ENCODE peak calls at places on chromosomes 1 and 21, in eight cellular contexts. M is IMR-90; B is activated CD4-positive, alpha-beta T cell treated with anti-CD3 and anti-CD28 coated beads for 24 hours; X is BJ; J is CD4-positive, CD25-positive, alpha-beta regulatory T cell; Y is Calu3; S is neural progenitor cell; P is COR-L47. C is an unnamed sample.

GRCh38 chr1:113859478-113860175 is 11.9 kb downstream of the PTPN22 start:
- DNase-seq in M (no peak), B (no peak), X (no peak), J (no peak), Y (no peak), S (no peak), P (no peak), C (no peak)

GRCh38 chr1:67211589-67212563 is 45.6 kb downstream of the IL23R start:
- DNase-seq in M (peak), B (peak), X (no peak), J (peak), Y (peak), S (peak), P (peak), C (no peak)

GRCh38 chr1:26169669-26170471 is at the start of gene ZNF593:
- DNase-seq in M (peak), B (peak), X (peak), J (peak), Y (peak), S (peak), P (peak), C (peak)

GRCh38 chr1:114153621-114154145 is at the start of gene SYT6:
- DNase-seq in M (no peak), B (no peak), X (no peak), J (no peak), Y (no peak), S (peak), P (peak), C (no peak)

GRCh38 chr1:84997667-84998600 is 1.0 kb upstream of the MCOLN2 start:
- DNase-seq in M (peak), B (no peak), X (no peak), J (no peak), Y (no peak), S (peak), P (no peak), C (peak)

GRCh38 chr1:53482441-53483153 is 23.4 kb downstream of the DMRTB1 start:
- DNase-seq in M (no peak), B (no peak), X (no peak), J (no peak), Y (no peak), S (no peak), P (no peak), C (no peak)

GRCh38 chr1:212305342-212305741 is 20.1 kb downstream of the PPP2R5A start:
- DNase-seq in M (no peak), B (no peak), X (no peak), J (no peak), Y (no peak), S (no peak), P (no peak), C (no peak)

GRCh38 chr1:200903793-200904192 is 9.1 kb downstream of the INAVA start:
- DNase-seq in M (no peak), B (no peak), X (no peak), J (no peak), Y (no peak), S (no peak), P (no peak), C (no peak)

GRCh38 chr1:111227875-111228747 is 598 bp downstream of the CHI3L2 start:
- DNase-seq in M (peak), B (no peak), X (peak), J (no peak), Y (peak), S (no peak), P (no peak), C (no peak)

GRCh38 chr1:47175227-47175934 is 14.5 kb downstream of the PDZK1IP1 start:
- DNase-seq in M (peak), B (peak), X (no peak), J (peak), Y (peak), S (peak), P (no peak), C (peak)

GRCh38 chr1:5967351-5968160 is 24.7 kb downstream of the NPHP4 start:
- DNase-seq in M (no peak), B (no peak), X (no peak), J (no peak), Y (no peak), S (no peak), P (no peak), C (no peak)

GRCh38 chr1:85295006-85295431 is 18.6 kb upstream of the BCL10 start:
- DNase-seq in M (peak), B (no peak), X (no peak), J (no peak), Y (no peak), S (no peak), P (no peak), C (no peak)

GRCh38 chr1:147622731-147623130 is 47.6 kb downstream of the ACP6 start:
- DNase-seq in M (peak), B (no peak), X (no peak), J (no peak), Y (no peak), S (no peak), P (no peak), C (no peak)

GRCh38 chr1:217315346-217315745 is 315.5 kb downstream of the GPATCH2 start:
- DNase-seq in M (peak), B (no peak), X (no peak), J (no peak), Y (no peak), S (no peak), P (no peak), C (no peak)

GRCh38 chr1:113684153-113684541 is 75.1 kb downstream of the PHTF1 start:
- DNase-seq in M (peak), B (no peak), X (peak), J (no peak), Y (no peak), S (no peak), P (no peak), C (no peak)

GRCh38 chr1:238176441-238176840 is 285.7 kb upstream of the ZP4 start:
- DNase-seq in M (no peak), B (no peak), X (no peak), J (no peak), Y (no peak), S (peak), P (no peak), C (no peak)

GRCh38 chr1:171460018-171460585 is 25.2 kb upstream of the PRRC2C start:
- DNase-seq in M (peak), B (no peak), X (no peak), J (no peak), Y (no peak), S (no peak), P (no peak), C (no peak)

GRCh38 chr1:107389410-107390075 is 248.7 kb downstream of the NTNG1 start:
- DNase-seq in M (no peak), B (no peak), X (no peak), J (no peak), Y (no peak), S (no peak), P (no peak), C (no peak)

GRCh38 chr1:67339623-67340343 is 32.1 kb downstream of the IL12RB2 start:
- DNase-seq in M (peak), B (no peak), X (peak), J (no peak), Y (no peak), S (no peak), P (no peak), C (no peak)

GRCh38 chr21:42312626-42313104 is 2.5 kb downstream of the TFF3 start:
- DNase-seq in M (no peak), B (no peak), X (no peak), J (no peak), Y (no peak), S (no peak), P (peak), C (no peak)

GRCh38 chr1:85258536-85259117 is 835 bp downstream of the C1orf52 start:
- DNase-seq in M (no peak), B (no peak), X (no peak), J (no peak), Y (no peak), S (peak), P (no peak), C (no peak)

GRCh38 chr1:180580237-180580636 is 21.5 kb downstream of the OVAAL start:
- DNase-seq in M (peak), B (no peak), X (no peak), J (no peak), Y (peak), S (peak), P (peak), C (no peak)

GRCh38 chr1:39776400-39776713 is 5.2 kb upstream of the OXCT2 start:
- DNase-seq in M (no peak), B (no peak), X (no peak), J (no peak), Y (no peak), S (no peak), P (no peak), C (no peak)

GRCh38 chr1:203448521-203449061 is 27.0 kb upstream of the PRELP start:
- DNase-seq in M (no peak), B (no peak), X (no peak), J (no peak), Y (no peak), S (no peak), P (peak), C (no peak)

GRCh38 chr1:232667094-232667780 is 37.3 kb upstream of the SIPA1L2 start:
- DNase-seq in M (no peak), B (no peak), X (no peak), J (no peak), Y (no peak), S (no peak), P (no peak), C (no peak)

GRCh38 chr1:91795601-91796389 is 90.2 kb downstream of the TGFBR3 start:
- DNase-seq in M (peak), B (no peak), X (no peak), J (no peak), Y (no peak), S (no peak), P (no peak), C (no peak)

GRCh38 chr1:53957231-53957818 is 11.2 kb downstream of the LRRC42 start:
- DNase-seq in M (peak), B (no peak), X (no peak), J (no peak), Y (no peak), S (no peak), P (peak), C (no peak)

GRCh38 chr1:75724472-75725022 is at the start of gene ACADM:
- DNase-seq in M (peak), B (peak), X (peak), J (peak), Y (peak), S (peak), P (peak), C (peak)

GRCh38 chr21:36747815-36748381 is 49.0 kb downstream of the SIM2 start:
- DNase-seq in M (peak), B (peak), X (no peak), J (no peak), Y (peak), S (peak), P (no peak), C (peak)

GRCh38 chr21:18545908-18546307 is 142.3 kb upstream of the TMPRSS15 start:
- DNase-seq in M (no peak), B (no peak), X (no peak), J (no peak), Y (no peak), S (no peak), P (no peak), C (no peak)

GRCh38 chr1:218620956-218621355 is 275.8 kb downstream of the TGFB2 start:
- DNase-seq in M (peak), B (no peak), X (no peak), J (no peak), Y (peak), S (no peak), P (no peak), C (no peak)

GRCh38 chr1:229058111-229058551 is 212.8 kb upstream of the RAB4A start:
- DNase-seq in M (no peak), B (peak), X (no peak), J (peak), Y (no peak), S (no peak), P (peak), C (no peak)